ENCODE peak calls at places on chromosomes 12 and 14, in eight cellular contexts. N is Calu3; A is H54; Z is stimulated activated CD4-positive, alpha-beta T cell treated with anti-CD3 and anti-CD28 coated beads, Interleukin-15, amount 100 ng/mL, for 24 hours; L is EH; O is PC-3; C is hypothalamus; U is HTR-8/SVneo. T is an unnamed sample.

GRCh38 chr12:115362319-115362976 is 678.5 kb upstream of the TBX3 start:
- DNase-seq in N (no peak), A (no peak), Z (no peak), L (peak; percentile 45), O (peak; percentile 48), C (no peak), U (no peak), T (no peak)

GRCh38 chr12:91990525-91990924 is 155.1 kb downstream of the BTG1 start:
- DNase-seq in N (no peak), A (no peak), Z (no peak), L (peak; percentile 81), O (no peak), C (no peak), U (no peak), T (no peak)

GRCh38 chr12:54251667-54252284 is 28.1 kb downstream of the CBX5 start:
- DNase-seq in N (peak; percentile 41), A (peak; percentile 34), Z (no peak), L (peak; percentile 65), O (peak; percentile 65), C (no peak), U (peak; percentile 64), T (no peak)

GRCh38 chr12:82896979-82897378 is 210.3 kb downstream of the TMTC2 start:
- DNase-seq in N (peak; percentile 29), A (peak; percentile 7), Z (no peak), L (no peak), O (peak; percentile 86), C (no peak), U (no peak), T (no peak)

GRCh38 chr14:54472291-54472690 is 16.5 kb downstream of the GMFB start:
- DNase-seq in N (no peak), A (no peak), Z (no peak), L (no peak), O (no peak), C (no peak), U (no peak), T (no peak)

GRCh38 chr14:75513911-75514672 is 8.2 kb upstream of the BATF start:
- DNase-seq in N (no peak), A (no peak), Z (no peak), L (no peak), O (no peak), C (no peak), U (no peak), T (no peak)

GRCh38 chr12:21336656-21337055 is 1.9 kb upstream of the SLCO1A2 start:
- DNase-seq in N (peak; percentile 4), A (no peak), Z (no peak), L (no peak), O (no peak), C (no peak), U (no peak), T (no peak)

GRCh38 chr12:47891356-47891755 is 13.4 kb downstream of the VDR start:
- DNase-seq in N (no peak), A (no peak), Z (no peak), L (no peak), O (no peak), C (no peak), U (no peak), T (no peak)

GRCh38 chr14:60964901-60965300 is 16.0 kb downstream of the TRMT5 start:
- DNase-seq in N (no peak), A (no peak), Z (no peak), L (peak; percentile 36), O (peak; percentile 38), C (no peak), U (no peak), T (no peak)

GRCh38 chr14:64562432-64562831 is 12.7 kb downstream of the PPP1R36 start:
- DNase-seq in N (no peak), A (no peak), Z (no peak), L (no peak), O (peak; percentile 32), C (no peak), U (no peak), T (no peak)

T was measured in NCI-H187.